ENCODE peak calls at places on chromosome 19, in ten cellular contexts. One of them, this sample, is unnamed. For H3K9me3 and H3K27me3, the result is how much of the 10 kb centered on the place peaks cover.

GRCh38 chr19:46602392-46603194 is 1.5 kb downstream of the CALM3 start:
- DNase-seq in left ventricle myocardium inferior: no peak
- DNase-seq in Caco-2: no peak
- DNase-seq in adipocyte: peak
- DNase-seq in colonic mucosa: no peak
- DNase-seq in endodermal cell: peak
- DNase-seq in tibial nerve: no peak
- DNase-seq in adrenal gland: peak
- DNase-seq in body of pancreas: no peak
- DNase-seq in esophagus squamous epithelium: no peak
- DNase-seq in this sample: no peak

GRCh38 chr19:10292206-10292788 is 2.5 kb downstream of the ICAM5 start:
- DNase-seq in tibial nerve: peak
- DNase-seq in body of pancreas: peak
- DNase-seq in colonic mucosa: peak
- DNase-seq in endodermal cell: peak
- DNase-seq in adipocyte: peak
- DNase-seq in adrenal gland: peak
- DNase-seq in esophagus squamous epithelium: no peak
- DNase-seq in Caco-2: peak
- DNase-seq in left ventricle myocardium inferior: peak
- DNase-seq in this sample: peak

GRCh38 chr19:1747285-1748114 is 5.8 kb upstream of the ONECUT3 start:
- DNase-seq in left ventricle myocardium inferior: no peak
- DNase-seq in body of pancreas: peak
- DNase-seq in adrenal gland: peak
- DNase-seq in esophagus squamous epithelium: no peak
- DNase-seq in adipocyte: no peak
- DNase-seq in tibial nerve: no peak
- DNase-seq in Caco-2: peak
- DNase-seq in endodermal cell: peak
- DNase-seq in colonic mucosa: peak
- DNase-seq in this sample: peak

GRCh38 chr19:31627824-31628223 is 278.6 kb upstream of the TSHZ3 start:
- DNase-seq in Caco-2: no peak
- DNase-seq in adrenal gland: no peak
- DNase-seq in tibial nerve: no peak
- DNase-seq in left ventricle myocardium inferior: no peak
- DNase-seq in adipocyte: no peak
- DNase-seq in colonic mucosa: no peak
- DNase-seq in endodermal cell: no peak
- DNase-seq in body of pancreas: no peak
- DNase-seq in esophagus squamous epithelium: no peak
- DNase-seq in this sample: no peak

GRCh38 chr19:58406818-58407657 is 1.4 kb upstream of the ZNF584 start:
- DNase-seq in Caco-2: peak
- DNase-seq in body of pancreas: no peak
- DNase-seq in tibial nerve: no peak
- DNase-seq in left ventricle myocardium inferior: no peak
- DNase-seq in esophagus squamous epithelium: no peak
- DNase-seq in adipocyte: peak
- DNase-seq in adrenal gland: no peak
- DNase-seq in endodermal cell: peak
- DNase-seq in colonic mucosa: no peak
- DNase-seq in this sample: no peak

GRCh38 chr19:771332-771785 is 20.4 kb downstream of the MISP start:
- DNase-seq in adipocyte: peak
- DNase-seq in colonic mucosa: no peak
- DNase-seq in left ventricle myocardium inferior: no peak
- DNase-seq in endodermal cell: peak
- DNase-seq in body of pancreas: no peak
- DNase-seq in esophagus squamous epithelium: no peak
- DNase-seq in tibial nerve: no peak
- DNase-seq in adrenal gland: no peak
- DNase-seq in Caco-2: peak
- DNase-seq in this sample: peak

GRCh38 chr19:6465663-6466062 is 1.6 kb downstream of the CRB3 start:
- DNase-seq in Caco-2: no peak
- DNase-seq in tibial nerve: no peak
- DNase-seq in esophagus squamous epithelium: no peak
- DNase-seq in endodermal cell: no peak
- DNase-seq in adipocyte: no peak
- DNase-seq in body of pancreas: no peak
- DNase-seq in adrenal gland: no peak
- DNase-seq in colonic mucosa: no peak
- DNase-seq in left ventricle myocardium inferior: no peak
- DNase-seq in this sample: no peak

GRCh38 chr19:8573316-8573715 is 3.9 kb downstream of the MYO1F start:
- DNase-seq in endodermal cell: no peak
- DNase-seq in adipocyte: no peak
- DNase-seq in body of pancreas: no peak
- DNase-seq in left ventricle myocardium inferior: no peak
- DNase-seq in colonic mucosa: no peak
- DNase-seq in esophagus squamous epithelium: no peak
- DNase-seq in tibial nerve: no peak
- DNase-seq in Caco-2: no peak
- DNase-seq in adrenal gland: no peak
- DNase-seq in this sample: no peak

GRCh38 chr19:5590151-5590864 is 22.6 kb upstream of the TINCR start:
- DNase-seq in Caco-2: no peak
- DNase-seq in body of pancreas: no peak
- DNase-seq in left ventricle myocardium inferior: no peak
- DNase-seq in tibial nerve: no peak
- DNase-seq in esophagus squamous epithelium: no peak
- DNase-seq in adrenal gland: no peak
- DNase-seq in endodermal cell: no peak
- DNase-seq in adipocyte: no peak
- DNase-seq in colonic mucosa: no peak
- DNase-seq in this sample: no peak

GRCh38 chr19:28746486-28746885 is 466.5 kb downstream of the UQCRFS1 start:
- DNase-seq in colonic mucosa: no peak
- DNase-seq in adipocyte: no peak
- DNase-seq in left ventricle myocardium inferior: no peak
- DNase-seq in body of pancreas: no peak
- DNase-seq in endodermal cell: no peak
- DNase-seq in Caco-2: no peak
- DNase-seq in esophagus squamous epithelium: no peak
- DNase-seq in tibial nerve: no peak
- DNase-seq in adrenal gland: no peak
- DNase-seq in this sample: peak

GRCh38 chr19:58545286-58546068 is 1.6 kb downstream of the TRIM28 start:
- DNase-seq in Caco-2: no peak
- DNase-seq in colonic mucosa: no peak
- DNase-seq in esophagus squamous epithelium: no peak
- DNase-seq in endodermal cell: peak
- DNase-seq in adrenal gland: peak
- DNase-seq in body of pancreas: no peak
- DNase-seq in left ventricle myocardium inferior: no peak
- DNase-seq in adipocyte: peak
- DNase-seq in tibial nerve: no peak
- DNase-seq in this sample: no peak

GRCh38 chr19:35081201-35081600 is 34.4 kb upstream of the FXYD3 start:
- DNase-seq in esophagus squamous epithelium: no peak
- DNase-seq in body of pancreas: no peak
- DNase-seq in adrenal gland: no peak
- DNase-seq in tibial nerve: no peak
- DNase-seq in Caco-2: no peak
- DNase-seq in adipocyte: no peak
- DNase-seq in endodermal cell: no peak
- DNase-seq in left ventricle myocardium inferior: no peak
- DNase-seq in colonic mucosa: no peak
- DNase-seq in this sample: peak

GRCh38 chr19:18428173-18428836 is 9.1 kb downstream of the SSBP4 start:
- DNase-seq in left ventricle myocardium inferior: no peak
- DNase-seq in body of pancreas: no peak
- DNase-seq in colonic mucosa: no peak
- DNase-seq in esophagus squamous epithelium: no peak
- DNase-seq in Caco-2: no peak
- DNase-seq in adipocyte: no peak
- DNase-seq in adrenal gland: peak
- DNase-seq in endodermal cell: no peak
- DNase-seq in tibial nerve: no peak
- DNase-seq in this sample: no peak

GRCh38 chr19:1250374-1251232 is 2.2 kb downstream of the MIDN start:
- DNase-seq in body of pancreas: peak
- DNase-seq in colonic mucosa: peak
- DNase-seq in Caco-2: peak
- DNase-seq in tibial nerve: no peak
- DNase-seq in left ventricle myocardium inferior: peak
- DNase-seq in adipocyte: peak
- DNase-seq in endodermal cell: peak
- DNase-seq in adrenal gland: peak
- DNase-seq in esophagus squamous epithelium: no peak
- DNase-seq in this sample: peak

GRCh38 chr19:3513198-3514140 is 7.4 kb downstream of the FZR1 start:
- DNase-seq in tibial nerve: no peak
- DNase-seq in colonic mucosa: no peak
- DNase-seq in adrenal gland: peak
- DNase-seq in left ventricle myocardium inferior: no peak
- DNase-seq in Caco-2: no peak
- DNase-seq in endodermal cell: no peak
- DNase-seq in esophagus squamous epithelium: no peak
- DNase-seq in adipocyte: no peak
- DNase-seq in body of pancreas: peak
- DNase-seq in this sample: no peak

GRCh38 chr19:34351382-34351802 is 13.6 kb upstream of the GPI start:
- DNase-seq in colonic mucosa: no peak
- DNase-seq in body of pancreas: no peak
- DNase-seq in Caco-2: no peak
- DNase-seq in esophagus squamous epithelium: no peak
- DNase-seq in adrenal gland: no peak
- DNase-seq in tibial nerve: no peak
- DNase-seq in adipocyte: no peak
- DNase-seq in left ventricle myocardium inferior: no peak
- DNase-seq in endodermal cell: no peak
- DNase-seq in this sample: no peak

GRCh38 chr19:22832031-22832762 is at the start of gene ZNF723:
- DNase-seq in body of pancreas: no peak
- DNase-seq in colonic mucosa: no peak
- DNase-seq in endodermal cell: no peak
- DNase-seq in Caco-2: no peak
- DNase-seq in tibial nerve: no peak
- DNase-seq in left ventricle myocardium inferior: no peak
- DNase-seq in esophagus squamous epithelium: no peak
- DNase-seq in adrenal gland: no peak
- DNase-seq in adipocyte: no peak
- DNase-seq in this sample: no peak

GRCh38 chr19:39119830-39120229 is 5.8 kb upstream of the PAK4 start:
- DNase-seq in tibial nerve: no peak
- DNase-seq in endodermal cell: no peak
- DNase-seq in colonic mucosa: no peak
- DNase-seq in esophagus squamous epithelium: no peak
- DNase-seq in Caco-2: no peak
- DNase-seq in left ventricle myocardium inferior: no peak
- DNase-seq in adipocyte: no peak
- DNase-seq in adrenal gland: no peak
- DNase-seq in body of pancreas: no peak
- DNase-seq in this sample: no peak
- H3K4me3 ChIP-seq in tibial nerve: no peak
- H3K4me3 ChIP-seq in endodermal cell: no peak
- H3K4me3 ChIP-seq in colonic mucosa: no peak
- H3K4me3 ChIP-seq in esophagus squamous epithelium: no peak
- H3K4me3 ChIP-seq in Caco-2: no peak
- H3K4me3 ChIP-seq in left ventricle myocardium inferior: no peak
- H3K4me3 ChIP-seq in adipocyte: no peak
- H3K4me3 ChIP-seq in adrenal gland: no peak
- H3K4me3 ChIP-seq in body of pancreas: no peak
- H3K4me3 ChIP-seq in this sample: no peak

DNA sequence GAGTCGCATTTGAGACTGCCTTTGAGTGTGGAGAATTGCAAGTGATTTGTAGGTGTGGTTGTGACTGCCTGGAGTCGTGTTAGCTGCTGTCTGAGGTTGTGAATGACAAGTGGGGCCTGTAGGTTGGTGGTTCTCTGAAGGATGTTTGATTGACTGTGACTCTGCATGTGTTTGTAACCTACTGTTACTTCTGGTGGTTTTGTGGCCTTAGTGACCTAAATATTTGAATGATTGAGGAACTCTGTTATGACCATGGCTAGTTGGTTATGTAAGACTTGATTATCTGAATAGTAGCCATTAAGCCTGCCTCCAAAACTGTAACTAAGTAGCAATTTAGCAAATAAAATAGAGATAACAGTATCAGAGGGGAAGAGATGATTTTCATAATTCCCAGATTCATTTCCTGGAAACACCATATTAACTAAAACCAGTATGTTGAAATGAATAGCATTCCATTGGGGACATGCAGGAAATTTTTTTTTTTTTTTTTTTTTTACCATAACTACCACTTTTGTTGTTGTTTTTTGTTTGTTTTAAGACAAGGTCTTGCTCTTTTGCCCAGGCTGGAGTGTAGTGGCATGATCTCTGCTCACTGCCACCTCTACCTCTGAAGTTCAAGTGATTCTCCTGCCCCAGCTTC is 846 bp downstream of the ZNF382 start:
- DNase-seq in tibial nerve: no peak
- DNase-seq in esophagus squamous epithelium: no peak
- DNase-seq in colonic mucosa: no peak
- DNase-seq in left ventricle myocardium inferior: no peak
- DNase-seq in adipocyte: no peak
- DNase-seq in endodermal cell: no peak
- DNase-seq in body of pancreas: no peak
- DNase-seq in Caco-2: no peak
- DNase-seq in adrenal gland: no peak
- DNase-seq in this sample: no peak
- H3K9me3 ChIP-seq in tibial nerve: under half
- H3K9me3 ChIP-seq in esophagus squamous epithelium: under half
- H3K9me3 ChIP-seq in colonic mucosa: under half
- H3K9me3 ChIP-seq in left ventricle myocardium inferior: under half
- H3K9me3 ChIP-seq in adipocyte: under half
- H3K9me3 ChIP-seq in endodermal cell: under half
- H3K9me3 ChIP-seq in body of pancreas: under half
- H3K9me3 ChIP-seq in Caco-2: under half
- H3K9me3 ChIP-seq in adrenal gland: under half
- H3K9me3 ChIP-seq in this sample: under half

GRCh38 chr19:51019544-51019925 is at the start of gene KLK10:
- DNase-seq in tibial nerve: no peak
- DNase-seq in endodermal cell: peak
- DNase-seq in colonic mucosa: no peak
- DNase-seq in adipocyte: no peak
- DNase-seq in adrenal gland: no peak
- DNase-seq in Caco-2: no peak
- DNase-seq in left ventricle myocardium inferior: no peak
- DNase-seq in body of pancreas: no peak
- DNase-seq in esophagus squamous epithelium: no peak
- DNase-seq in this sample: peak
- H3K27me3 ChIP-seq in tibial nerve: under half
- H3K27me3 ChIP-seq in endodermal cell: half or more
- H3K27me3 ChIP-seq in colonic mucosa: under half
- H3K27me3 ChIP-seq in adipocyte: under half
- H3K27me3 ChIP-seq in adrenal gland: under half
- H3K27me3 ChIP-seq in Caco-2: under half
- H3K27me3 ChIP-seq in left ventricle myocardium inferior: half or more
- H3K27me3 ChIP-seq in body of pancreas: under half
- H3K27me3 ChIP-seq in esophagus squamous epithelium: under half
- H3K27me3 ChIP-seq in this sample: under half

DNA sequence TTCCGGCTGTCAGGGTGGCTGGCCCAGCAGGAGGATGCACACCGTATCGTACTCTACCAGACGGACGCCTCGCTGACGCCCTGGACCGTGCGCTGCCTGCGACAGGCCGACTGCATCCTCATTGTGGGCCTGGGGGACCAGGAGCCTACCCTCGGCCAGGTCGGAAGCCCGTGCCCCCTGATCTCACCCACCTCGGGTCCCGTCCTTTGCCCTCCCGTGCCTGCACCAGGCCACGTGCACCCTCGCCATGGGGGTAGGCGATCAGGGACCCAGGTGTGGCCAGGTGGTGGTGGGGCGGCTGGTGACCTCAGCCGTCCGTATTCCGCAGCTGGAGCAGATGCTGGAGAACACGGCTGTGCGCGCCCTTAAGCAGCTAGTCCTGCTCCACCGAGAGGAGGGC is 19.0 kb downstream of the PNPLA6 start:
- DNase-seq in Caco-2: no peak
- DNase-seq in esophagus squamous epithelium: no peak
- DNase-seq in adrenal gland: no peak
- DNase-seq in body of pancreas: no peak
- DNase-seq in endodermal cell: no peak
- DNase-seq in left ventricle myocardium inferior: no peak
- DNase-seq in tibial nerve: no peak
- DNase-seq in adipocyte: no peak
- DNase-seq in colonic mucosa: no peak
- DNase-seq in this sample: no peak
- H3K4me3 ChIP-seq in Caco-2: no peak
- H3K4me3 ChIP-seq in esophagus squamous epithelium: no peak
- H3K4me3 ChIP-seq in adrenal gland: no peak
- H3K4me3 ChIP-seq in body of pancreas: no peak
- H3K4me3 ChIP-seq in endodermal cell: no peak
- H3K4me3 ChIP-seq in left ventricle myocardium inferior: no peak
- H3K4me3 ChIP-seq in tibial nerve: no peak
- H3K4me3 ChIP-seq in adipocyte: no peak
- H3K4me3 ChIP-seq in colonic mucosa: no peak
- H3K4me3 ChIP-seq in this sample: no peak